ENCODE peak calls at places on chromosomes 12 and 14, in seven cellular contexts. One of them, this sample, is unnamed. For H3K9me3, the result is how much of the 10 kb centered on the place peaks cover.

GRCh38 chr12:60834372-60834771 is 1238.5 kb downstream of the SLC16A7 start:
- DNase-seq in tibial artery: no peak
- DNase-seq in CD8-positive, alpha-beta T cell: no peak
- DNase-seq in CD4-positive, alpha-beta T cell: no peak
- DNase-seq in lower lobe of right lung: no peak
- DNase-seq in pancreas: no peak
- DNase-seq in cardiac muscle cell: no peak
- DNase-seq in this sample: no peak

GRCh38 chr12:753401-754237 is 1.2 kb downstream of the WNK1 start:
- DNase-seq in tibial artery: peak
- DNase-seq in CD8-positive, alpha-beta T cell: peak
- DNase-seq in CD4-positive, alpha-beta T cell: peak
- DNase-seq in lower lobe of right lung: peak
- DNase-seq in pancreas: peak
- DNase-seq in cardiac muscle cell: peak
- DNase-seq in this sample: peak

GRCh38 chr14:52402812-52403526 is 88.9 kb downstream of the PTGER2 start:
- DNase-seq in tibial artery: no peak
- DNase-seq in CD8-positive, alpha-beta T cell: no peak
- DNase-seq in CD4-positive, alpha-beta T cell: no peak
- DNase-seq in lower lobe of right lung: no peak
- DNase-seq in pancreas: no peak
- DNase-seq in cardiac muscle cell: no peak
- DNase-seq in this sample: no peak

GRCh38 chr12:25463521-25463920 is 89.6 kb downstream of the LMNTD1 start:
- DNase-seq in tibial artery: no peak
- DNase-seq in CD8-positive, alpha-beta T cell: no peak
- DNase-seq in CD4-positive, alpha-beta T cell: no peak
- DNase-seq in lower lobe of right lung: no peak
- DNase-seq in pancreas: no peak
- DNase-seq in cardiac muscle cell: no peak
- DNase-seq in this sample: no peak

GRCh38 chr12:120528861-120529525 is at the start of gene COQ5:
- DNase-seq in tibial artery: peak
- DNase-seq in CD8-positive, alpha-beta T cell: peak
- DNase-seq in CD4-positive, alpha-beta T cell: peak
- DNase-seq in lower lobe of right lung: peak
- DNase-seq in pancreas: peak
- DNase-seq in cardiac muscle cell: peak
- DNase-seq in this sample: peak

GRCh38 chr12:46920503-46920902 is 94.7 kb upstream of the SLC38A4 start:
- DNase-seq in tibial artery: no peak
- DNase-seq in CD8-positive, alpha-beta T cell: no peak
- DNase-seq in CD4-positive, alpha-beta T cell: no peak
- DNase-seq in lower lobe of right lung: no peak
- DNase-seq in pancreas: no peak
- DNase-seq in cardiac muscle cell: no peak
- DNase-seq in this sample: no peak

GRCh38 chr12:46154221-46154975 is 114.4 kb downstream of the SLC38A1 start:
- DNase-seq in tibial artery: no peak
- DNase-seq in CD8-positive, alpha-beta T cell: no peak
- DNase-seq in CD4-positive, alpha-beta T cell: no peak
- DNase-seq in lower lobe of right lung: no peak
- DNase-seq in pancreas: no peak
- DNase-seq in cardiac muscle cell: peak
- DNase-seq in this sample: no peak

GRCh38 chr14:72154645-72155378 is 222.6 kb downstream of the RGS6 start:
- DNase-seq in tibial artery: no peak
- DNase-seq in CD8-positive, alpha-beta T cell: no peak
- DNase-seq in CD4-positive, alpha-beta T cell: no peak
- DNase-seq in lower lobe of right lung: no peak
- DNase-seq in pancreas: no peak
- DNase-seq in cardiac muscle cell: no peak
- DNase-seq in this sample: no peak

GRCh38 chr14:69648480-69649414 is 37.4 kb downstream of the SUSD6 start:
- DNase-seq in tibial artery: no peak
- DNase-seq in CD8-positive, alpha-beta T cell: no peak
- DNase-seq in CD4-positive, alpha-beta T cell: no peak
- DNase-seq in lower lobe of right lung: no peak
- DNase-seq in pancreas: no peak
- DNase-seq in cardiac muscle cell: peak
- DNase-seq in this sample: no peak

GRCh38 chr14:72457641-72458040 is 436.3 kb downstream of the DPF3 start:
- DNase-seq in tibial artery: no peak
- DNase-seq in CD8-positive, alpha-beta T cell: no peak
- DNase-seq in CD4-positive, alpha-beta T cell: no peak
- DNase-seq in lower lobe of right lung: no peak
- DNase-seq in pancreas: no peak
- DNase-seq in cardiac muscle cell: no peak
- DNase-seq in this sample: no peak

GRCh38 chr12:90410962-90411361 is 544.0 kb downstream of the CCER1 start:
- DNase-seq in tibial artery: no peak
- DNase-seq in CD8-positive, alpha-beta T cell: no peak
- DNase-seq in CD4-positive, alpha-beta T cell: no peak
- DNase-seq in lower lobe of right lung: no peak
- DNase-seq in pancreas: peak
- DNase-seq in cardiac muscle cell: no peak
- DNase-seq in this sample: no peak

GRCh38 chr14:98290596-98290995 is 981.4 kb downstream of the BCL11B start:
- DNase-seq in tibial artery: no peak
- DNase-seq in CD8-positive, alpha-beta T cell: no peak
- DNase-seq in CD4-positive, alpha-beta T cell: no peak
- DNase-seq in lower lobe of right lung: no peak
- DNase-seq in pancreas: no peak
- DNase-seq in cardiac muscle cell: no peak
- DNase-seq in this sample: no peak

GRCh38 chr12:54306925-54307731 is 6.3 kb upstream of the NFE2 start:
- DNase-seq in tibial artery: no peak
- DNase-seq in CD8-positive, alpha-beta T cell: no peak
- DNase-seq in CD4-positive, alpha-beta T cell: no peak
- DNase-seq in lower lobe of right lung: peak
- DNase-seq in pancreas: peak
- DNase-seq in cardiac muscle cell: no peak
- DNase-seq in this sample: peak

GRCh38 chr14:26595922-26596721 is 1.7 kb downstream of the NOVA1 start:
- DNase-seq in tibial artery: no peak
- DNase-seq in CD8-positive, alpha-beta T cell: no peak
- DNase-seq in CD4-positive, alpha-beta T cell: no peak
- DNase-seq in lower lobe of right lung: no peak
- DNase-seq in pancreas: no peak
- DNase-seq in cardiac muscle cell: no peak
- DNase-seq in this sample: no peak

GRCh38 chr12:98464155-98464554 is 51.2 kb upstream of the TMPO start:
- DNase-seq in tibial artery: no peak
- DNase-seq in CD8-positive, alpha-beta T cell: no peak
- DNase-seq in CD4-positive, alpha-beta T cell: no peak
- DNase-seq in lower lobe of right lung: peak
- DNase-seq in pancreas: no peak
- DNase-seq in cardiac muscle cell: no peak
- DNase-seq in this sample: no peak

GRCh38 chr12:29589271-29589670 is 91.8 kb upstream of the OVCH1 start:
- DNase-seq in tibial artery: no peak
- DNase-seq in CD8-positive, alpha-beta T cell: no peak
- DNase-seq in CD4-positive, alpha-beta T cell: no peak
- DNase-seq in lower lobe of right lung: no peak
- DNase-seq in pancreas: no peak
- DNase-seq in cardiac muscle cell: no peak
- DNase-seq in this sample: no peak

GRCh38 chr14:63909984-63910383 is 57.2 kb downstream of the SYNE2 start:
- DNase-seq in tibial artery: no peak
- DNase-seq in CD8-positive, alpha-beta T cell: no peak
- DNase-seq in CD4-positive, alpha-beta T cell: no peak
- DNase-seq in lower lobe of right lung: no peak
- DNase-seq in pancreas: no peak
- DNase-seq in cardiac muscle cell: no peak
- DNase-seq in this sample: no peak

GRCh38 chr12:52145941-52146821 is 45.6 kb downstream of the KRT80 start:
- DNase-seq in tibial artery: no peak
- DNase-seq in CD8-positive, alpha-beta T cell: no peak
- DNase-seq in CD4-positive, alpha-beta T cell: no peak
- DNase-seq in lower lobe of right lung: no peak
- DNase-seq in pancreas: no peak
- DNase-seq in cardiac muscle cell: no peak
- DNase-seq in this sample: no peak

GRCh38 chr14:102063092-102063807 is 23.6 kb downstream of the HSP90AA1 start:
- DNase-seq in tibial artery: peak
- DNase-seq in CD8-positive, alpha-beta T cell: peak
- DNase-seq in CD4-positive, alpha-beta T cell: peak
- DNase-seq in lower lobe of right lung: peak
- DNase-seq in pancreas: peak
- DNase-seq in cardiac muscle cell: peak
- DNase-seq in this sample: peak

GRCh38 chr12:108228746-108229145 is 99.7 kb downstream of the WSCD2 start:
- DNase-seq in tibial artery: no peak
- DNase-seq in CD8-positive, alpha-beta T cell: no peak
- DNase-seq in CD4-positive, alpha-beta T cell: no peak
- DNase-seq in lower lobe of right lung: no peak
- DNase-seq in pancreas: no peak
- DNase-seq in cardiac muscle cell: no peak
- DNase-seq in this sample: no peak

GRCh38 chr14:63308723-63309317 is 9.9 kb downstream of the GPHB5 start:
- DNase-seq in tibial artery: no peak
- DNase-seq in CD8-positive, alpha-beta T cell: no peak
- DNase-seq in CD4-positive, alpha-beta T cell: no peak
- DNase-seq in lower lobe of right lung: no peak
- DNase-seq in pancreas: no peak
- DNase-seq in cardiac muscle cell: peak
- DNase-seq in this sample: no peak

GRCh38 chr12:1473418-1473817 is 121.0 kb downstream of the FBXL14 start:
- DNase-seq in tibial artery: no peak
- DNase-seq in CD8-positive, alpha-beta T cell: no peak
- DNase-seq in CD4-positive, alpha-beta T cell: no peak
- DNase-seq in lower lobe of right lung: no peak
- DNase-seq in pancreas: no peak
- DNase-seq in cardiac muscle cell: no peak
- DNase-seq in this sample: peak

GRCh38 chr12:108447168-108447840 is 67.8 kb upstream of the FICD start:
- DNase-seq in tibial artery: no peak
- DNase-seq in CD8-positive, alpha-beta T cell: no peak
- DNase-seq in CD4-positive, alpha-beta T cell: no peak
- DNase-seq in lower lobe of right lung: no peak
- DNase-seq in pancreas: no peak
- DNase-seq in cardiac muscle cell: no peak
- DNase-seq in this sample: no peak

GRCh38 chr12:99911967-99912366 is 72.8 kb downstream of the ANKS1B start:
- DNase-seq in tibial artery: no peak
- DNase-seq in CD8-positive, alpha-beta T cell: no peak
- DNase-seq in CD4-positive, alpha-beta T cell: no peak
- DNase-seq in lower lobe of right lung: no peak
- DNase-seq in pancreas: no peak
- DNase-seq in cardiac muscle cell: no peak
- DNase-seq in this sample: no peak

GRCh38 chr12:106030210-106031175 is 108.3 kb downstream of the NUAK1 start:
- DNase-seq in tibial artery: no peak
- DNase-seq in CD8-positive, alpha-beta T cell: no peak
- DNase-seq in CD4-positive, alpha-beta T cell: no peak
- DNase-seq in lower lobe of right lung: no peak
- DNase-seq in pancreas: no peak
- DNase-seq in cardiac muscle cell: no peak
- DNase-seq in this sample: no peak

GRCh38 chr14:53792909-53793308 is 163.7 kb downstream of the BMP4 start:
- DNase-seq in tibial artery: no peak
- DNase-seq in CD8-positive, alpha-beta T cell: no peak
- DNase-seq in CD4-positive, alpha-beta T cell: no peak
- DNase-seq in lower lobe of right lung: no peak
- DNase-seq in pancreas: no peak
- DNase-seq in cardiac muscle cell: no peak
- DNase-seq in this sample: no peak

GRCh38 chr12:59723520-59723919 is 127.7 kb downstream of the SLC16A7 start:
- DNase-seq in tibial artery: no peak
- DNase-seq in CD8-positive, alpha-beta T cell: no peak
- DNase-seq in CD4-positive, alpha-beta T cell: no peak
- DNase-seq in lower lobe of right lung: no peak
- DNase-seq in pancreas: no peak
- DNase-seq in cardiac muscle cell: no peak
- DNase-seq in this sample: no peak

GRCh38 chr12:2691001-2691339 is 103.8 kb upstream of the FKBP4 start:
- DNase-seq in tibial artery: no peak
- DNase-seq in CD8-positive, alpha-beta T cell: peak
- DNase-seq in CD4-positive, alpha-beta T cell: peak
- DNase-seq in lower lobe of right lung: peak
- DNase-seq in pancreas: no peak
- DNase-seq in cardiac muscle cell: peak
- DNase-seq in this sample: peak

GRCh38 chr14:91835920-91836843 is 31.2 kb downstream of the TC2N start:
- DNase-seq in tibial artery: peak
- DNase-seq in CD8-positive, alpha-beta T cell: peak
- DNase-seq in CD4-positive, alpha-beta T cell: peak
- DNase-seq in lower lobe of right lung: peak
- DNase-seq in pancreas: peak
- DNase-seq in cardiac muscle cell: peak
- DNase-seq in this sample: peak

DNA sequence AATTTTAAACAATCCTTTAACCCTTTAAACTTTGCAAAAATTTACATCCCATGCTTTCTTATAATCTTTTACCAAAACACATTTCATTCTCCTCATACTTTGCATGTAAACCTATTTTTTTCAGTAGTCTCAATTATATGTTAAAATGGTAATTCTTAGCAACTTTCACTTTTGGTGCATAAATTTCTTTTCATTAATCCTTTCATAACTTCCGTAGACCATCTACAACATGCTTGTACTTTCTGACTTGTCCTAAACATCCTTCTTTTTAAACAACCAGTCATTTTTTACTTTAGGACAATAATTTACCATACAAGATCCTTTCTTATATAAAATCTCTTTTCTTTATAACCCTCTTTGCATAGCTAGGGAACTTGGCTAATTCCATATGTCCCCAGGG is 19.5 kb downstream of the CCDC91 start:
- DNase-seq in tibial artery: no peak
- DNase-seq in CD8-positive, alpha-beta T cell: no peak
- DNase-seq in CD4-positive, alpha-beta T cell: no peak
- DNase-seq in lower lobe of right lung: no peak
- DNase-seq in pancreas: no peak
- DNase-seq in cardiac muscle cell: peak
- DNase-seq in this sample: no peak
- H3K9me3 ChIP-seq in tibial artery: under half
- H3K9me3 ChIP-seq in CD8-positive, alpha-beta T cell: under half
- H3K9me3 ChIP-seq in CD4-positive, alpha-beta T cell: under half
- H3K9me3 ChIP-seq in lower lobe of right lung: under half
- H3K9me3 ChIP-seq in pancreas: under half
- H3K9me3 ChIP-seq in cardiac muscle cell: under half
- H3K9me3 ChIP-seq in this sample: under half

GRCh38 chr12:105025890-105026289 is 39.8 kb downstream of the NOPCHAP1 start:
- DNase-seq in tibial artery: peak
- DNase-seq in CD8-positive, alpha-beta T cell: no peak
- DNase-seq in CD4-positive, alpha-beta T cell: no peak
- DNase-seq in lower lobe of right lung: no peak
- DNase-seq in pancreas: no peak
- DNase-seq in cardiac muscle cell: no peak
- DNase-seq in this sample: no peak
- H3K27ac ChIP-seq in tibial artery: peak
- H3K27ac ChIP-seq in CD8-positive, alpha-beta T cell: no peak
- H3K27ac ChIP-seq in CD4-positive, alpha-beta T cell: no peak
- H3K27ac ChIP-seq in lower lobe of right lung: no peak
- H3K27ac ChIP-seq in pancreas: peak
- H3K27ac ChIP-seq in cardiac muscle cell: peak
- H3K27ac ChIP-seq in this sample: peak

GRCh38 chr14:46279327-46279726 is 372.3 kb downstream of the RPL10L start:
- DNase-seq in tibial artery: no peak
- DNase-seq in CD8-positive, alpha-beta T cell: no peak
- DNase-seq in CD4-positive, alpha-beta T cell: no peak
- DNase-seq in lower lobe of right lung: no peak
- DNase-seq in pancreas: no peak
- DNase-seq in cardiac muscle cell: no peak
- DNase-seq in this sample: no peak
- TF ChIP-seq CTCF in tibial artery: no peak
- TF ChIP-seq CTCF in CD8-positive, alpha-beta T cell: no peak
- TF ChIP-seq CTCF in CD4-positive, alpha-beta T cell: no peak
- TF ChIP-seq CTCF in lower lobe of right lung: no peak
- TF ChIP-seq CTCF in pancreas: no peak
- TF ChIP-seq CTCF in cardiac muscle cell: no peak
- TF ChIP-seq CTCF in this sample: no peak

GRCh38 chr14:104361101-104361591 is 218.4 kb upstream of the C14orf180 start:
- DNase-seq in tibial artery: peak
- DNase-seq in CD8-positive, alpha-beta T cell: no peak
- DNase-seq in CD4-positive, alpha-beta T cell: no peak
- DNase-seq in lower lobe of right lung: peak
- DNase-seq in pancreas: no peak
- DNase-seq in cardiac muscle cell: no peak
- DNase-seq in this sample: peak
- H3K9me3 ChIP-seq in tibial artery: under half
- H3K9me3 ChIP-seq in CD8-positive, alpha-beta T cell: under half
- H3K9me3 ChIP-seq in CD4-positive, alpha-beta T cell: under half
- H3K9me3 ChIP-seq in lower lobe of right lung: under half
- H3K9me3 ChIP-seq in pancreas: under half
- H3K9me3 ChIP-seq in cardiac muscle cell: under half
- H3K9me3 ChIP-seq in this sample: under half

This sample was measured in Peyer's patch.